ENCODE peak calls at places on chromosomes 1 and 21, in seven cellular contexts. One of them, this sample, is unnamed.

GRCh38 chr21:44437371-44437695 is 18.0 kb upstream of the LRRC3 start:
- DNase-seq in neuronal stem cell: no peak
- DNase-seq in mesendoderm: no peak
- DNase-seq in H9: no peak
- DNase-seq in H1: no peak
- DNase-seq in mesenchymal stem cell: no peak
- DNase-seq in trophoblast cell: no peak
- DNase-seq in this sample: no peak

GRCh38 chr1:24584103-24584764 is 28.3 kb downstream of the NCMAP start:
- DNase-seq in H9: no peak
- DNase-seq in mesendoderm: no peak
- DNase-seq in neuronal stem cell: no peak
- DNase-seq in mesenchymal stem cell: no peak
- DNase-seq in H1: no peak
- DNase-seq in trophoblast cell: no peak
- DNase-seq in this sample: no peak

GRCh38 chr1:234532511-234532922 is 53.5 kb upstream of the TARBP1 start:
- DNase-seq in H1: no peak
- DNase-seq in mesenchymal stem cell: no peak
- DNase-seq in trophoblast cell: peak
- DNase-seq in H9: no peak
- DNase-seq in neuronal stem cell: no peak
- DNase-seq in mesendoderm: no peak
- DNase-seq in this sample: no peak

GRCh38 chr1:235023197-235024044 is 105.2 kb downstream of the TOMM20 start:
- DNase-seq in mesendoderm: no peak
- DNase-seq in mesenchymal stem cell: no peak
- DNase-seq in H1: no peak
- DNase-seq in H9: no peak
- DNase-seq in neuronal stem cell: no peak
- DNase-seq in trophoblast cell: no peak
- DNase-seq in this sample: no peak

GRCh38 chr1:21666572-21667320 is 2.4 kb downstream of the RAP1GAP start:
- DNase-seq in H1: no peak
- DNase-seq in mesendoderm: no peak
- DNase-seq in mesenchymal stem cell: no peak
- DNase-seq in neuronal stem cell: no peak
- DNase-seq in H9: no peak
- DNase-seq in trophoblast cell: no peak
- DNase-seq in this sample: no peak

GRCh38 chr1:51484591-51484990 is 34.5 kb downstream of the EPS15 start:
- DNase-seq in trophoblast cell: no peak
- DNase-seq in mesenchymal stem cell: peak
- DNase-seq in H1: no peak
- DNase-seq in mesendoderm: no peak
- DNase-seq in H9: no peak
- DNase-seq in neuronal stem cell: no peak
- DNase-seq in this sample: peak

GRCh38 chr1:14598498-14599172 is at the start of gene KAZN:
- DNase-seq in trophoblast cell: peak
- DNase-seq in mesendoderm: peak
- DNase-seq in neuronal stem cell: peak
- DNase-seq in H9: peak
- DNase-seq in H1: peak
- DNase-seq in mesenchymal stem cell: no peak
- DNase-seq in this sample: no peak

GRCh38 chr1:19448491-19449439 is 36.6 kb downstream of the CAPZB start:
- DNase-seq in H9: no peak
- DNase-seq in mesendoderm: no peak
- DNase-seq in H1: no peak
- DNase-seq in neuronal stem cell: no peak
- DNase-seq in trophoblast cell: peak
- DNase-seq in mesenchymal stem cell: peak
- DNase-seq in this sample: peak

GRCh38 chr1:109253803-109254620 is 4.7 kb downstream of the CELSR2 start:
- DNase-seq in H1: no peak
- DNase-seq in trophoblast cell: no peak
- DNase-seq in neuronal stem cell: peak
- DNase-seq in mesendoderm: peak
- DNase-seq in mesenchymal stem cell: peak
- DNase-seq in H9: no peak
- DNase-seq in this sample: no peak

GRCh38 chr1:24893431-24893830 is 36.6 kb downstream of the RUNX3 start:
- DNase-seq in mesenchymal stem cell: no peak
- DNase-seq in H9: no peak
- DNase-seq in H1: peak
- DNase-seq in trophoblast cell: no peak
- DNase-seq in mesendoderm: no peak
- DNase-seq in neuronal stem cell: no peak
- DNase-seq in this sample: no peak

GRCh38 chr1:162248854-162249535 is 127.7 kb downstream of the SPATA46 start:
- DNase-seq in neuronal stem cell: peak
- DNase-seq in mesendoderm: peak
- DNase-seq in trophoblast cell: no peak
- DNase-seq in mesenchymal stem cell: no peak
- DNase-seq in H1: peak
- DNase-seq in H9: peak
- DNase-seq in this sample: no peak

GRCh38 chr1:21238141-21238800 is 52.0 kb downstream of the ECE1 start:
- DNase-seq in mesenchymal stem cell: peak
- DNase-seq in H9: no peak
- DNase-seq in neuronal stem cell: no peak
- DNase-seq in trophoblast cell: peak
- DNase-seq in mesendoderm: peak
- DNase-seq in H1: no peak
- DNase-seq in this sample: peak

GRCh38 chr1:5977494-5978444 is 14.5 kb downstream of the NPHP4 start:
- DNase-seq in H1: no peak
- DNase-seq in neuronal stem cell: no peak
- DNase-seq in mesenchymal stem cell: peak
- DNase-seq in H9: peak
- DNase-seq in mesendoderm: peak
- DNase-seq in trophoblast cell: no peak
- DNase-seq in this sample: no peak

GRCh38 chr21:41833138-41834115 is 45.7 kb downstream of the PRDM15 start:
- DNase-seq in mesendoderm: no peak
- DNase-seq in H9: no peak
- DNase-seq in trophoblast cell: no peak
- DNase-seq in mesenchymal stem cell: no peak
- DNase-seq in H1: no peak
- DNase-seq in neuronal stem cell: no peak
- DNase-seq in this sample: no peak

DNA sequence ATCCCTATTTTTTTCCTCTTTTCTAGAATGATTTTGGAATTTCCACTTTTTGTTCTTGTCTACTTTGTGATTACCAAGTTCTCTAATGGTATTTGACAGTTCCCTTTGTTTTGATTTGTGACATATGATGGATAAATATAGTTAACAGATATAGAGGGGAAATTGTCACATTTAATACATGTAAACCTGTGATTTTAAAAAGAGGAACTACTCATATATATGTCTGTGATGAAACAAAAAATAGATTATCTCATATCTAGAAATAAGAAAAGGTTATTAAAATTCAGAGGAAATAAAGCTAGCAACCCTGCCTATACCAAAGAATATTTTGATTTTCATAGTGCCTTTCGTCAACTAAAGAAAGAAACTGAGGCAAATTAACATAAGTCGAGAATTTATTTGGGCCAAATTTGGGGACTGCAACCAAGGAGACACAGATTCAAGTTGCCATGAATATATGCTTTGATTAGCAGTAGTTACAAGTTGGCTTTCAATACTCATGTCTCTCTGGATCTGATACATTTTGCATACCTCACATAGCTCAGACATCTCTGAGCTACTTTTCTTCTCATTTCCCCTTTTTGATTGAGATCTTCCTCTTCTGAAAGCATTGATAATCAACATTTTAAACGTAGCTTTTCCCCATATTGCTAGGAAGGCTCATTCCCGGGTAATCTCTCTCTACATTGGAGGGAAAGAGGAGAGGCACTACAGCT is 15.6 kb upstream of the C21orf91 start:
- DNase-seq in mesenchymal stem cell: no peak
- DNase-seq in trophoblast cell: no peak
- DNase-seq in mesendoderm: no peak
- DNase-seq in H9: no peak
- DNase-seq in H1: no peak
- DNase-seq in neuronal stem cell: no peak
- DNase-seq in this sample: no peak
- H3K18ac ChIP-seq in mesenchymal stem cell: no peak
- H3K18ac ChIP-seq in trophoblast cell: no peak
- H3K18ac ChIP-seq in mesendoderm: no peak
- H3K18ac ChIP-seq in H9: no peak
- H3K18ac ChIP-seq in H1: no peak
- H3K18ac ChIP-seq in neuronal stem cell: no peak
- H3K18ac ChIP-seq in this sample: no peak

GRCh38 chr1:174828264-174828663 is 171.5 kb upstream of the CACYBP start:
- DNase-seq in mesendoderm: no peak
- DNase-seq in mesenchymal stem cell: no peak
- DNase-seq in neuronal stem cell: no peak
- DNase-seq in trophoblast cell: no peak
- DNase-seq in H9: no peak
- DNase-seq in H1: no peak
- DNase-seq in this sample: no peak
- H2BK120ac ChIP-seq in mesendoderm: no peak
- H2BK120ac ChIP-seq in mesenchymal stem cell: no peak
- H2BK120ac ChIP-seq in neuronal stem cell: no peak
- H2BK120ac ChIP-seq in trophoblast cell: no peak
- H2BK120ac ChIP-seq in H9: no peak
- H2BK120ac ChIP-seq in H1: no peak
- H2BK120ac ChIP-seq in this sample: no peak

DNA sequence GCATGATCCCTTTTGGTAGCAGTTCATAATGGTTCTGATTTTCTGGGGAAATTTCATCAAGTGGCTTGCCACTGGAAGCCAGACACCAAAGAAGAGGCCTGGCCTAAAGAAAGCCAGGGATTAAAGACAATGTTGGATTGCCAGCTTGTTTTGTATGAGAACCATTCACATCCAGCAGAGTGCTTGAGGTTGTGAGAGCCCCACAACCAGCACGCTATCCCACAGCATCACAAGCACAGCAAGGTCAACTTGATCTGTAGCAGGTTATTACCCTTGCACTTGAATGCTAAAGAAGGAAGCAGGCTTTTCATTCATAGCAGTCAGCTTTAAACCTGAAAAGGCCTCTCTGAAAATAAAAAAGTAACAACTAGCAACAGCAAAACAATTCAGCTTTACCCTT is 399.8 kb downstream of the PLPP3 start:
- DNase-seq in mesenchymal stem cell: no peak
- DNase-seq in H9: no peak
- DNase-seq in H1: no peak
- DNase-seq in mesendoderm: no peak
- DNase-seq in neuronal stem cell: no peak
- DNase-seq in trophoblast cell: no peak
- DNase-seq in this sample: no peak
- H3K18ac ChIP-seq in mesenchymal stem cell: no peak
- H3K18ac ChIP-seq in H9: no peak
- H3K18ac ChIP-seq in H1: no peak
- H3K18ac ChIP-seq in mesendoderm: no peak
- H3K18ac ChIP-seq in neuronal stem cell: no peak
- H3K18ac ChIP-seq in trophoblast cell: no peak
- H3K18ac ChIP-seq in this sample: no peak

GRCh38 chr1:192905049-192905448 is 96.2 kb downstream of the RGS2 start:
- DNase-seq in trophoblast cell: no peak
- DNase-seq in neuronal stem cell: no peak
- DNase-seq in H9: no peak
- DNase-seq in mesendoderm: no peak
- DNase-seq in mesenchymal stem cell: no peak
- DNase-seq in H1: no peak
- DNase-seq in this sample: no peak
- H2BK120ac ChIP-seq in trophoblast cell: no peak
- H2BK120ac ChIP-seq in neuronal stem cell: no peak
- H2BK120ac ChIP-seq in H9: no peak
- H2BK120ac ChIP-seq in mesendoderm: no peak
- H2BK120ac ChIP-seq in mesenchymal stem cell: no peak
- H2BK120ac ChIP-seq in H1: no peak
- H2BK120ac ChIP-seq in this sample: no peak

DNA sequence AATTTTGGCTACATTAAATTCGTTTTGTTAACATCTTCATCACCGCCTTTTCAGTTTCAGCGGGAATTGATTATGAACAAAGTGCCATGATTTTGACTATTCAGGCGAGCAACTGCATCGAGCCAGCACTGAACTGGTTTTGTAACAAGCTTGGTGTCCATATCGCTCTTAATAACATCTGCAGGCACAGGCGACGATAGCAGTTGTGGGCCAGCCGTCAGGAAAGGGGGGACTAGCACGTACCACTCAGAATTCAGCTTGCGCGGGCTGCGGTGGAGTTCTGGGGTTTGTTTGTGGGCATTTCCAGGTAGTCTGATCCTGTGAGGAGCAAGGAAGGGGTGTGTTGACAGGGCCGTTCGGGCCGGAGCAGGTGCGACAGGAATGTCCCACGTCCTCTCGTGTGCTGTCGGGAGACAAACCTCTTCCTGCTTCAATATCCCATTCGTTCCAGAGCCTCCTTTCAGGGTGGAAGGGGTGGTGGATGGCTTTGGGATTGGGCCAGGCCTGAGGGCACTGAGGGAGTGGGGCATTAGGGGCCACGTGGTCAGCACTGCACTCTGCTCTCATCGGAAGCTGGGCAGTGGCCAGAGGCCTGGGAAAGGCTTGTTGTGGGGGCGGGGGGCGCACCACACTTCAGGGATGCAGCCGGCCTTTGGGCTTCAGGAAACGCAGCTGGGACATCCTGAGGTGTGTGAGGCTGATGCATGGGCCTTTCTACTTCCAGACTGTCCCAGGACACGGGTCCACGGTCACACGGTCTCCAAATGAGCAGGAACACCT is 39.1 kb downstream of the SKI start:
- DNase-seq in H1: no peak
- DNase-seq in mesendoderm: no peak
- DNase-seq in H9: no peak
- DNase-seq in trophoblast cell: no peak
- DNase-seq in neuronal stem cell: no peak
- DNase-seq in mesenchymal stem cell: no peak
- DNase-seq in this sample: no peak
- H3K18ac ChIP-seq in H1: no peak
- H3K18ac ChIP-seq in mesendoderm: no peak
- H3K18ac ChIP-seq in H9: no peak
- H3K18ac ChIP-seq in trophoblast cell: no peak
- H3K18ac ChIP-seq in neuronal stem cell: peak
- H3K18ac ChIP-seq in mesenchymal stem cell: no peak
- H3K18ac ChIP-seq in this sample: no peak

DNA sequence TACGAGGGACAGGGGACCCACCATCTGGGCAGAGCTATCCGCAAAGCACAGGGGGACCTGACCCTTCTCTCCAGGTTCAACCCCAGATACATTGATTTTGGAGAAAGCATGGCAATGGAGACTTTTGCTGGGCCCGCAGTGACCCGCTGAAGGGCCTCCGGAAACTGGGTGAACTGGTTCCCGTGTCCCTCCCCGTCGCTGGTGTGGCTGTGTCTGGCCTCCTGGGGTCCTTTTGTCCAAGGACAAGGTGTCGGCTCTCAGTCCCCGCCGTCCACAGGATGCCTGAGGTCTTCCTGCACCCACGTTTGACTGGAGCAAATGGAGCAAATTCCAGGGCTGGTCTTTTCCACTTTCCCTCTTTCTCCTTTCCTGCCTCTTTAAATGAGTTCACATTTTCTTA is 176.3 kb downstream of the PRDM16 start:
- DNase-seq in H9: no peak
- DNase-seq in neuronal stem cell: no peak
- DNase-seq in trophoblast cell: no peak
- DNase-seq in mesenchymal stem cell: no peak
- DNase-seq in mesendoderm: no peak
- DNase-seq in H1: no peak
- DNase-seq in this sample: no peak
- H2BK120ac ChIP-seq in H9: no peak
- H2BK120ac ChIP-seq in neuronal stem cell: no peak
- H2BK120ac ChIP-seq in trophoblast cell: no peak
- H2BK120ac ChIP-seq in mesenchymal stem cell: no peak
- H2BK120ac ChIP-seq in mesendoderm: no peak
- H2BK120ac ChIP-seq in H1: no peak
- H2BK120ac ChIP-seq in this sample: no peak

GRCh38 chr1:33234131-33234530 is 22.2 kb upstream of the ZNF362 start:
- DNase-seq in mesendoderm: no peak
- DNase-seq in H9: no peak
- DNase-seq in neuronal stem cell: no peak
- DNase-seq in mesenchymal stem cell: no peak
- DNase-seq in H1: no peak
- DNase-seq in trophoblast cell: no peak
- DNase-seq in this sample: no peak
- H3K18ac ChIP-seq in mesendoderm: no peak
- H3K18ac ChIP-seq in H9: no peak
- H3K18ac ChIP-seq in neuronal stem cell: no peak
- H3K18ac ChIP-seq in mesenchymal stem cell: no peak
- H3K18ac ChIP-seq in H1: no peak
- H3K18ac ChIP-seq in trophoblast cell: no peak
- H3K18ac ChIP-seq in this sample: no peak

This sample was measured in IMR-90.